ENCODE peak calls at places on chromosome X, in seven cellular contexts. One of them, this sample, is unnamed.

GRCh38 chrX:100098660-100099375 is 311.3 kb downstream of the PCDH19 start:
- DNase-seq in Kasumi-1: no peak
- DNase-seq in stimulated activated CD8-positive, alpha-beta memory T cell treated with anti-CD3 and anti-CD28 coated beads, Interleukin-15, amount 100 ng/mL, for 24 hours: no peak
- DNase-seq in cardiac muscle cell: peak; percentile 46
- DNase-seq in T follicular helper cell: no peak
- DNase-seq in activated CD4-positive, alpha-beta T cell treated with anti-CD3 and anti-CD28 coated beads, Interleukin-2, amount 50 U/mL, for 4 hours: no peak
- DNase-seq in sciatic nerve: no peak
- DNase-seq in this sample: no peak

GRCh38 chrX:115393271-115393670 is 103.8 kb downstream of the LUZP4 start:
- DNase-seq in stimulated activated CD8-positive, alpha-beta memory T cell treated with anti-CD3 and anti-CD28 coated beads, Interleukin-15, amount 100 ng/mL, for 24 hours: no peak
- DNase-seq in sciatic nerve: no peak
- DNase-seq in Kasumi-1: no peak
- DNase-seq in activated CD4-positive, alpha-beta T cell treated with anti-CD3 and anti-CD28 coated beads, Interleukin-2, amount 50 U/mL, for 4 hours: no peak
- DNase-seq in cardiac muscle cell: peak; percentile 86
- DNase-seq in T follicular helper cell: no peak
- DNase-seq in this sample: no peak

GRCh38 chrX:103783971-103784370 is 7.3 kb downstream of the PLP1 start:
- DNase-seq in stimulated activated CD8-positive, alpha-beta memory T cell treated with anti-CD3 and anti-CD28 coated beads, Interleukin-15, amount 100 ng/mL, for 24 hours: no peak
- DNase-seq in sciatic nerve: no peak
- DNase-seq in cardiac muscle cell: no peak
- DNase-seq in activated CD4-positive, alpha-beta T cell treated with anti-CD3 and anti-CD28 coated beads, Interleukin-2, amount 50 U/mL, for 4 hours: no peak
- DNase-seq in T follicular helper cell: no peak
- DNase-seq in Kasumi-1: no peak
- DNase-seq in this sample: no peak

GRCh38 chrX:38930474-38930873 is 129.2 kb downstream of the MID1IP1 start:
- DNase-seq in T follicular helper cell: no peak
- DNase-seq in sciatic nerve: no peak
- DNase-seq in activated CD4-positive, alpha-beta T cell treated with anti-CD3 and anti-CD28 coated beads, Interleukin-2, amount 50 U/mL, for 4 hours: no peak
- DNase-seq in stimulated activated CD8-positive, alpha-beta memory T cell treated with anti-CD3 and anti-CD28 coated beads, Interleukin-15, amount 100 ng/mL, for 24 hours: no peak
- DNase-seq in cardiac muscle cell: no peak
- DNase-seq in Kasumi-1: no peak
- DNase-seq in this sample: no peak

GRCh38 chrX:155880586-155881157 is 473 bp upstream of the VAMP7 start:
- DNase-seq in sciatic nerve: no peak
- DNase-seq in Kasumi-1: peak; percentile 7
- DNase-seq in activated CD4-positive, alpha-beta T cell treated with anti-CD3 and anti-CD28 coated beads, Interleukin-2, amount 50 U/mL, for 4 hours: no peak
- DNase-seq in T follicular helper cell: no peak
- DNase-seq in stimulated activated CD8-positive, alpha-beta memory T cell treated with anti-CD3 and anti-CD28 coated beads, Interleukin-15, amount 100 ng/mL, for 24 hours: no peak
- DNase-seq in cardiac muscle cell: peak; percentile 12
- DNase-seq in this sample: no peak

GRCh38 chrX:42934020-42934701 is 156.2 kb upstream of the PPP1R2C start:
- DNase-seq in Kasumi-1: peak; percentile 50
- DNase-seq in stimulated activated CD8-positive, alpha-beta memory T cell treated with anti-CD3 and anti-CD28 coated beads, Interleukin-15, amount 100 ng/mL, for 24 hours: no peak
- DNase-seq in activated CD4-positive, alpha-beta T cell treated with anti-CD3 and anti-CD28 coated beads, Interleukin-2, amount 50 U/mL, for 4 hours: no peak
- DNase-seq in cardiac muscle cell: peak; percentile 25
- DNase-seq in T follicular helper cell: no peak
- DNase-seq in sciatic nerve: no peak
- DNase-seq in this sample: no peak

GRCh38 chrX:40772290-40772689 is 36.9 kb upstream of the MED14 start:
- DNase-seq in stimulated activated CD8-positive, alpha-beta memory T cell treated with anti-CD3 and anti-CD28 coated beads, Interleukin-15, amount 100 ng/mL, for 24 hours: no peak
- DNase-seq in sciatic nerve: no peak
- DNase-seq in Kasumi-1: no peak
- DNase-seq in activated CD4-positive, alpha-beta T cell treated with anti-CD3 and anti-CD28 coated beads, Interleukin-2, amount 50 U/mL, for 4 hours: no peak
- DNase-seq in T follicular helper cell: no peak
- DNase-seq in cardiac muscle cell: no peak
- DNase-seq in this sample: no peak

GRCh38 chrX:136259543-136259942 is 8.3 kb upstream of the MAP7D3 start:
- DNase-seq in activated CD4-positive, alpha-beta T cell treated with anti-CD3 and anti-CD28 coated beads, Interleukin-2, amount 50 U/mL, for 4 hours: no peak
- DNase-seq in sciatic nerve: no peak
- DNase-seq in Kasumi-1: peak; percentile 1
- DNase-seq in T follicular helper cell: no peak
- DNase-seq in cardiac muscle cell: peak; percentile 79
- DNase-seq in stimulated activated CD8-positive, alpha-beta memory T cell treated with anti-CD3 and anti-CD28 coated beads, Interleukin-15, amount 100 ng/mL, for 24 hours: no peak
- DNase-seq in this sample: no peak

GRCh38 chrX:153974003-153974725 is 1.6 kb downstream of the TMEM187 start:
- DNase-seq in Kasumi-1: no peak
- DNase-seq in cardiac muscle cell: no peak
- DNase-seq in stimulated activated CD8-positive, alpha-beta memory T cell treated with anti-CD3 and anti-CD28 coated beads, Interleukin-15, amount 100 ng/mL, for 24 hours: no peak
- DNase-seq in sciatic nerve: peak; percentile 62
- DNase-seq in activated CD4-positive, alpha-beta T cell treated with anti-CD3 and anti-CD28 coated beads, Interleukin-2, amount 50 U/mL, for 4 hours: no peak
- DNase-seq in T follicular helper cell: no peak
- DNase-seq in this sample: no peak